ENCODE peak calls at places on chromosomes 16 and 17, in four cellular contexts. One of them, this sample, is unnamed.

GRCh38 chr16:5509794-5510193 is 412.2 kb upstream of the EEF2KMT start:
- DNase-seq in MM.1S: no peak
- DNase-seq in GM12878: no peak
- DNase-seq in DND-41: no peak
- DNase-seq in this sample: no peak

GRCh38 chr17:33753452-33753851 is 460.4 kb upstream of the ASIC2 start:
- DNase-seq in GM12878: no peak
- DNase-seq in MM.1S: no peak
- DNase-seq in DND-41: no peak
- DNase-seq in this sample: no peak

GRCh38 chr17:57982452-57983170 is 5.4 kb downstream of the VEZF1 start:
- DNase-seq in DND-41: no peak
- DNase-seq in GM12878: no peak
- DNase-seq in MM.1S: no peak
- DNase-seq in this sample: no peak

GRCh38 chr16:55389426-55390073 is 65.5 kb downstream of the IRX6 start:
- DNase-seq in MM.1S: no peak
- DNase-seq in GM12878: no peak
- DNase-seq in DND-41: no peak
- DNase-seq in this sample: no peak

GRCh38 chr17:34527121-34527907 is 52.1 kb upstream of the TMEM132E start:
- DNase-seq in MM.1S: no peak
- DNase-seq in GM12878: no peak
- DNase-seq in DND-41: no peak
- DNase-seq in this sample: no peak

GRCh38 chr17:65052585-65052984 is 4.0 kb downstream of the GNA13 start:
- DNase-seq in GM12878: no peak
- DNase-seq in DND-41: no peak
- DNase-seq in MM.1S: no peak
- DNase-seq in this sample: no peak

GRCh38 chr17:64786337-64786736 is 124.2 kb upstream of the SMURF2 start:
- DNase-seq in GM12878: no peak
- DNase-seq in DND-41: no peak
- DNase-seq in MM.1S: no peak
- DNase-seq in this sample: no peak

GRCh38 chr16:972316-973002 is 1.7 kb upstream of the LMF1 start:
- DNase-seq in GM12878: no peak
- DNase-seq in DND-41: no peak
- DNase-seq in MM.1S: no peak
- DNase-seq in this sample: no peak

GRCh38 chr17:5759501-5759925 is 175.2 kb upstream of the NLRP1 start:
- DNase-seq in MM.1S: no peak
- DNase-seq in GM12878: no peak
- DNase-seq in DND-41: peak; percentile 5
- DNase-seq in this sample: no peak

GRCh38 chr17:57530508-57530907 is 214.6 kb downstream of the CCDC182 start:
- DNase-seq in GM12878: no peak
- DNase-seq in DND-41: no peak
- DNase-seq in MM.1S: no peak
- DNase-seq in this sample: no peak

GRCh38 chr17:68766640-68767039 is 165.5 kb upstream of the FAM20A start:
- DNase-seq in DND-41: no peak
- DNase-seq in MM.1S: no peak
- DNase-seq in GM12878: no peak
- DNase-seq in this sample: no peak

GRCh38 chr17:36773039-36773438 is 164.2 kb upstream of the LHX1 start:
- DNase-seq in GM12878: no peak
- DNase-seq in DND-41: no peak
- DNase-seq in MM.1S: no peak
- DNase-seq in this sample: no peak

GRCh38 chr16:67767953-67768352 is 38.4 kb downstream of the RANBP10 start:
- DNase-seq in DND-41: no peak
- DNase-seq in GM12878: no peak
- DNase-seq in MM.1S: no peak
- DNase-seq in this sample: no peak

GRCh38 chr16:65463652-65464260 is 341.9 kb upstream of the CDH11 start:
- DNase-seq in DND-41: no peak
- DNase-seq in GM12878: no peak
- DNase-seq in MM.1S: no peak
- DNase-seq in this sample: no peak

GRCh38 chr16:83847371-83848225 is 39.8 kb downstream of the HSBP1 start:
- DNase-seq in GM12878: no peak
- DNase-seq in DND-41: no peak
- DNase-seq in MM.1S: no peak
- DNase-seq in this sample: no peak

GRCh38 chr17:80957461-80957941 is 34.1 kb upstream of the CHMP6 start:
- DNase-seq in MM.1S: no peak
- DNase-seq in GM12878: no peak
- DNase-seq in DND-41: no peak
- DNase-seq in this sample: no peak

GRCh38 chr16:50209548-50210265 is 56.6 kb downstream of the TENT4B start:
- DNase-seq in MM.1S: peak; percentile 85
- DNase-seq in GM12878: no peak
- DNase-seq in DND-41: no peak
- DNase-seq in this sample: no peak

GRCh38 chr17:78529871-78530670 is 47.1 kb downstream of the DNAH17 start:
- DNase-seq in MM.1S: no peak
- DNase-seq in DND-41: no peak
- DNase-seq in GM12878: no peak
- DNase-seq in this sample: no peak

GRCh38 chr16:57619606-57620315 is 8.7 kb upstream of the ADGRG1 start:
- DNase-seq in GM12878: no peak
- DNase-seq in DND-41: no peak
- DNase-seq in MM.1S: peak; percentile 64
- DNase-seq in this sample: no peak

GRCh38 chr17:45019177-45019711 is 32.2 kb downstream of the DCAKD start:
- DNase-seq in MM.1S: peak; percentile 52
- DNase-seq in DND-41: peak; percentile 52
- DNase-seq in GM12878: no peak
- DNase-seq in this sample: no peak

GRCh38 chr17:48498168-48498840 is 32.5 kb downstream of the HOXB1 start:
- DNase-seq in GM12878: no peak
- DNase-seq in DND-41: no peak
- DNase-seq in MM.1S: no peak
- DNase-seq in this sample: no peak

GRCh38 chr16:57589374-57589773 is 39.1 kb upstream of the ADGRG1 start:
- DNase-seq in MM.1S: no peak
- DNase-seq in GM12878: peak; percentile 24
- DNase-seq in DND-41: no peak
- DNase-seq in this sample: no peak

GRCh38 chr16:27245276-27246231 is 23.0 kb downstream of the NSMCE1 start:
- DNase-seq in GM12878: no peak
- DNase-seq in DND-41: no peak
- DNase-seq in MM.1S: no peak
- DNase-seq in this sample: no peak

GRCh38 chr16:21088646-21089538 is 61.8 kb downstream of the DNAH3 start:
- DNase-seq in MM.1S: no peak
- DNase-seq in GM12878: no peak
- DNase-seq in DND-41: no peak
- DNase-seq in this sample: no peak

GRCh38 chr17:80491478-80492342 is 15.3 kb upstream of the NPTX1 start:
- DNase-seq in DND-41: no peak
- DNase-seq in GM12878: no peak
- DNase-seq in MM.1S: no peak
- DNase-seq in this sample: no peak

GRCh38 chr17:32020943-32021617 is 13.9 kb downstream of the LRRC37B start:
- DNase-seq in GM12878: no peak
- DNase-seq in MM.1S: no peak
- DNase-seq in DND-41: no peak
- DNase-seq in this sample: no peak

GRCh38 chr16:15874745-15875314 is 13.6 kb downstream of the CEP20 start:
- DNase-seq in GM12878: no peak
- DNase-seq in DND-41: peak; percentile 16
- DNase-seq in MM.1S: no peak
- DNase-seq in this sample: peak; percentile 13

GRCh38 chr17:42421479-42422332 is 1.4 kb downstream of the CAVIN1 start:
- DNase-seq in MM.1S: no peak
- DNase-seq in GM12878: no peak
- DNase-seq in DND-41: no peak
- DNase-seq in this sample: no peak

GRCh38 chr17:74605361-74605760 is 13.3 kb upstream of the CD300LD start:
- DNase-seq in GM12878: no peak
- DNase-seq in DND-41: no peak
- DNase-seq in MM.1S: no peak
- DNase-seq in this sample: no peak

GRCh38 chr16:65621640-65622039 is 499.8 kb upstream of the CDH11 start:
- DNase-seq in DND-41: no peak
- DNase-seq in MM.1S: no peak
- DNase-seq in GM12878: no peak
- DNase-seq in this sample: no peak

DNA sequence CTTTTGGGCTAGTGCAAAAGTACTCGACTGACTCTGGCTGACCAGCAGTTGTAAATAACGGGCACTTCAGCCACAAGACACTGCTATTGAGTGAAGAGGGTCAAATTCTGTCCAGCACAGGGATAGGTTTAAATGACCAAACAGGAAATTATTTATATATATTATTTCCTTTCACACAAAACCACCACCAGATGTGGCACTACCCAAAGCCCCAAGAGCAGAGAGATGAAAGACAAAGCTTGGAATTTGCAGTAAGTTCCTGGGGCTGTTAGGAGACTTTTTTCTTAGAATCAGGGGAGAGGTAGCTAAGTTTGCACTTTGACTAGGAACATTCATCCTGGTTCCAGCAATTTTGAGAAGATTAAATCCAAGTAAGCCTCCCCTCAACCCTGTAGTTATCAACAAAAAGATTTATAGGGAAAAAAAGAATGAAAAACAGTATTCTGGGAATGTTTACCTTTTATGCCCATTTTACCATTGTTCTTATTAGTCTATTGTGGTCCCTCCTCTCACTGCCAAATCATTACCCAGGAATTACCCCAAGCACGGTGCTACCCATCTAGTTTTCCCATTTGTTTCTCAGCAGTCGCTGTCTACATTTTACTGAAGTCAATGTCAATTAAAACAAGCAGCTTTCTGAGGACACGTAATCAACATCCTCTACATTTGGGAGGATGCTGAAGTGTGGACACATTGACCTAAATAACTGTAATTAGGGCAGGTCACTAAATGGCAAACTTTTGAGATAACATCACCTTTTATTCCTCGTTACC is 43.5 kb downstream of the GRB7 start:
- DNase-seq in DND-41: peak; percentile 27
- DNase-seq in MM.1S: peak; percentile 50
- DNase-seq in GM12878: no peak
- DNase-seq in this sample: no peak
- H3K27ac ChIP-seq in DND-41: no peak overlapping the region
- H3K27ac ChIP-seq in MM.1S: peak overlapping the region; percentile 54
- H3K27ac ChIP-seq in GM12878: peak overlapping the region; percentile 46
- H3K27ac ChIP-seq in this sample: peak overlapping the region; percentile 10

DNA sequence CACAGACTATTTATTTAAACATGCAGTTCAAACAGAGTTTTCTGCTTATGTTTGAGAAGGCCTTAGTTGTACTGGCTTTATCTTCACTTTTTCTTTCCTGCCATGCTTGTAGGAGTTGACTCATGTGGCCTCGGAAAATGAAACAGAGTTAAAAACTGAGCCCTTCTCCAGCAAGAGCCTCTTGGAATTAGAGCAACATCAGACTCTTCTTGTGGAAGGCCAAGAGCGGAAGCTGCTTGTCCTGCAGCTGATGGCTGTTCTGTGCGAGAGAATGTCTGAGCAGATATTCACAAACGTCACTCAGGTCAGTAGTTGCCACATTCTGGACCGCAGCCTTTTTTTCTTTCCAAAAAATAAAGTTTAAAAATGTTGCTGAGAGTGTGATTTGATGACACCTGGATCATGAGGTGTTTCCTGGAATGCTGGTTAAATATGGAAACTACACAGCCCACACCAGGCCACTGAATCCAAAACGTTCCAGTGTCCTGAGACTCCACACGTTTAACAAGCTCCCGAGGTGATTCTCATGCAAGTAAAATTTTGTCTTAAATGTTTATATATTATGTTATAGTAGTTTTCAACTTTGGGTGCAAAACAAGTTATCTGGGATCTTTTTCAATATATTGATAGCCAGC is 65.9 kb downstream of the TANGO6 start:
- DNase-seq in DND-41: no peak
- DNase-seq in MM.1S: no peak
- DNase-seq in GM12878: no peak
- DNase-seq in this sample: no peak
- H3K27ac ChIP-seq in DND-41: no peak overlapping the region
- H3K27ac ChIP-seq in MM.1S: no peak overlapping the region
- H3K27ac ChIP-seq in GM12878: no peak overlapping the region
- H3K27ac ChIP-seq in this sample: no peak overlapping the region

GRCh38 chr17:50221500-50222480 is 20.4 kb upstream of the COL1A1 start:
- DNase-seq in DND-41: peak; percentile 40
- DNase-seq in MM.1S: peak; percentile 20
- DNase-seq in GM12878: no peak
- DNase-seq in this sample: no peak

GRCh38 chr17:50219939-50220465 is 18.6 kb upstream of the COL1A1 start:
- DNase-seq in GM12878: no peak
- DNase-seq in DND-41: no peak
- DNase-seq in MM.1S: no peak
- DNase-seq in this sample: no peak

GRCh38 chr17:50219345-50219744 is 17.9 kb upstream of the COL1A1 start:
- DNase-seq in MM.1S: no peak
- DNase-seq in GM12878: no peak
- DNase-seq in DND-41: no peak
- DNase-seq in this sample: no peak

GRCh38 chr17:50218771-50219315 is 17.4 kb upstream of the COL1A1 start:
- DNase-seq in GM12878: no peak
- DNase-seq in DND-41: no peak
- DNase-seq in MM.1S: no peak
- DNase-seq in this sample: no peak

DNA sequence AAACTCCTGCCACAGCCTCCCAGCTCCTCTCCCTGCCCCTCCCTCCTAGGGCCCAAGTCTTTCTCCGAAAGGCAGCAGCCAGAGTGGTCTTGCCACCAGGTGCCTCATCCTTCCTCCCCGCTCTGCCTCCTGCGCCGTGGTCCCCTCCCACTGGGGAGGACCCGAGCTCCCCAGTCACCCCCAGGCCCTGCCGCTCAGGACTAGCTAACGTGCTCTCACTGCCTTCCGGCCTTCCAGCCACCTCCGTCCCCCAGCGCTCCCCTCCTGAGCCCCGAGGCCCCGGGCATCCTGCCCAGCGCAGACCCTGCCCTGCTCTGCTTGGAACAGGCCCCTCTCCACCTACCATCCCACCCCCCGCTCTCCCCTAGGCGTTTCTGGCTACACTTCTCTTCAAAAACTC is 19.4 kb upstream of the COL1A1 start:
- DNase-seq in MM.1S: no peak
- DNase-seq in DND-41: no peak
- DNase-seq in GM12878: no peak
- DNase-seq in this sample: no peak
- H3K27ac ChIP-seq in MM.1S: no peak overlapping the region
- H3K27ac ChIP-seq in DND-41: no peak overlapping the region
- H3K27ac ChIP-seq in GM12878: no peak overlapping the region
- H3K27ac ChIP-seq in this sample: no peak overlapping the region

DNA sequence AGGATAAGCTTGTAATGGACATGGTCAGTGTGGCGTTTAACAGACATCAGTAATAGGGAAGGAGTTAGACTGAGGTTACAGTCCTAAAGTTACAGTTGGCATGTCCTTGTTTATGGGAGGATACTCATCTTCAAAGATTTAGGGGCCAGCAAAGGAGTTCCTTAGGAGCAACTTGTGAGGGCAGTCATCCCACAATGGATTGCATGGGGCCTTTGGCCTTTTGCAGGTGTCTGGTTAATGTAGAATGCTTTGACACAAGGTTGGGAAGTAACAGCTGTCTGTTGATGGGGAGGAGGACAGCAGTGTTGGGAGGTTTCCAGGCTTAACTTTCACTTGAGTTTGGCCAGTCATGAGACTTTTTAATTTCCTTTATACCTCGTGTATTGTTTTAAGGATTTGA is 2.2 kb downstream of the NUBP1 start:
- DNase-seq in GM12878: no peak
- DNase-seq in MM.1S: no peak
- DNase-seq in DND-41: no peak
- DNase-seq in this sample: no peak
- H3K27ac ChIP-seq in GM12878: no peak overlapping the region
- H3K27ac ChIP-seq in MM.1S: no peak overlapping the region
- H3K27ac ChIP-seq in DND-41: no peak overlapping the region
- H3K27ac ChIP-seq in this sample: no peak overlapping the region

This sample was measured in CD4-positive, alpha-beta T cell.